ENCODE peak calls at places on chromosomes 11 and 22, in ten cellular contexts. D is stimulated activated CD8-positive, alpha-beta memory T cell treated with anti-CD3 and anti-CD28 coated beads, Interleukin-7, amount 100 ng/mL, for 24 hours; P is ACHN; A is Daoy; V is nephron progenitor cell; R is ecto neural progenitor cell; L is RWPE1; O is NB4; S is pons; W is activated CD4-positive, CD25-positive, alpha-beta regulatory T cell. J is an unnamed sample.

GRCh38 chr11:97525273-97525672 is 1135.5 kb downstream of the JRKL start:
- DNase-seq in W (no peak), D (no peak), V (no peak), P (no peak), A (no peak), S (no peak), R (no peak), L (no peak), O (no peak), J (no peak)

GRCh38 chr11:63567044-63567840 is 4.1 kb upstream of the PLAAT2 start:
- DNase-seq in O (peak; percentile 61), V (no peak), P (peak; percentile 90), A (peak; percentile 89), D (no peak), W (peak; percentile 25), R (no peak), L (peak; percentile 83), S (no peak), J (no peak)

GRCh38 chr11:123253223-123253622 is 58.2 kb upstream of the CLMP start:
- DNase-seq in P (no peak), L (no peak), V (no peak), O (no peak), S (no peak), R (no peak), W (no peak), A (no peak), D (no peak), J (no peak)

GRCh38 chr22:37244114-37244921 is at the start of gene RAC2:
- DNase-seq in S (peak; percentile 24), L (peak; percentile 63), R (no peak), P (peak; percentile 80), D (peak; percentile 83), O (peak; percentile 98), V (peak; percentile 55), A (peak; percentile 92), W (peak; percentile 72), J (peak; percentile 90)

GRCh38 chr11:2782769-2783168 is 83.0 kb upstream of the KCNQ1OT1 start:
- DNase-seq in P (no peak), D (no peak), W (no peak), L (no peak), O (no peak), S (no peak), R (no peak), A (no peak), V (no peak), J (no peak)

GRCh38 chr22:46636221-46637002 is 16.2 kb downstream of the GRAMD4 start:
- DNase-seq in D (no peak), A (no peak), O (no peak), S (no peak), R (no peak), V (peak; percentile 45), W (no peak), L (no peak), P (no peak), J (no peak)

GRCh38 chr22:19772673-19773469 is 12.3 kb downstream of the TBX1 start:
- DNase-seq in P (no peak), A (no peak), R (no peak), L (no peak), D (no peak), O (peak; percentile 93), S (no peak), W (no peak), V (no peak), J (no peak)

GRCh38 chr11:95289378-95289777 is 58.4 kb upstream of the SESN3 start:
- DNase-seq in V (no peak), L (peak; percentile 89), W (no peak), R (no peak), O (no peak), P (no peak), S (no peak), A (peak; percentile 28), D (no peak), J (no peak)

GRCh38 chr11:128692750-128693578 is 908 bp upstream of the FLI1 start:
- DNase-seq in D (no peak), W (no peak), A (peak; percentile 53), S (no peak), R (peak; percentile 66), O (peak; percentile 66), L (peak; percentile 34), V (peak; percentile 51), P (no peak), J (peak; percentile 36)

GRCh38 chr11:48154162-48154561 is 62.4 kb upstream of the OR4B1 start:
- DNase-seq in A (no peak), V (no peak), W (no peak), D (no peak), S (no peak), O (no peak), L (peak; percentile 19), P (no peak), R (no peak), J (no peak)

GRCh38 chr11:80024119-80024518 is 583.3 kb upstream of the TENM4 start:
- DNase-seq in V (no peak), L (peak; percentile 4), O (no peak), R (no peak), W (no peak), S (no peak), P (no peak), A (no peak), D (no peak), J (no peak)

GRCh38 chr11:280762-281485 is 2.7 kb downstream of the NLRP6 start:
- DNase-seq in S (no peak), O (no peak), P (no peak), R (peak; percentile 36), A (no peak), V (no peak), W (no peak), D (no peak), L (no peak), J (no peak)

GRCh38 chr11:113603277-113604059 is 102.6 kb downstream of the TMPRSS5 start:
- DNase-seq in L (no peak), W (no peak), P (no peak), D (no peak), V (no peak), S (peak; percentile 74), A (no peak), R (no peak), O (no peak), J (no peak)

GRCh38 chr11:34619062-34619516 is 1.8 kb upstream of the EHF start:
- DNase-seq in D (no peak), V (no peak), L (no peak), A (no peak), P (no peak), W (no peak), O (no peak), R (no peak), S (no peak), J (no peak)

GRCh38 chr11:59802639-59803176 is 7.9 kb downstream of the MRPL16 start:
- DNase-seq in P (peak; percentile 51), O (peak; percentile 68), D (no peak), W (no peak), V (no peak), S (peak; percentile 88), R (no peak), A (peak; percentile 40), L (peak; percentile 43), J (peak; percentile 63)

GRCh38 chr22:38713921-38714320 is 8.2 kb downstream of the GTPBP1 start:
- DNase-seq in P (no peak), D (no peak), W (no peak), A (no peak), S (no peak), L (no peak), V (no peak), O (no peak), R (no peak), J (no peak)

GRCh38 chr22:22877523-22878210 is 9.9 kb upstream of the IGLL5 start:
- DNase-seq in P (peak; percentile 59), S (peak; percentile 36), V (peak; percentile 83), W (peak; percentile 43), O (peak; percentile 73), D (peak; percentile 65), A (peak; percentile 65), L (peak; percentile 30), R (peak; percentile 85), J (peak; percentile 31)

GRCh38 chr22:20113551-20114310 is 2.2 kb upstream of the RANBP1 start:
- DNase-seq in R (no peak), D (no peak), V (no peak), S (no peak), O (no peak), A (no peak), W (no peak), P (no peak), L (no peak), J (no peak)

GRCh38 chr11:47907499-47907898 is 59.3 kb upstream of the NUP160 start:
- DNase-seq in W (no peak), D (no peak), R (no peak), P (no peak), S (no peak), O (no peak), A (peak; percentile 28), V (no peak), L (no peak), J (no peak)

GRCh38 chr11:37857726-37858125 is 1259.7 kb upstream of the RAG2 start:
- DNase-seq in O (no peak), R (no peak), W (no peak), L (no peak), V (no peak), D (no peak), S (no peak), P (no peak), A (no peak), J (no peak)

GRCh38 chr11:16741473-16741872 is 3.0 kb downstream of the C11orf58 start:
- DNase-seq in A (no peak), S (no peak), P (no peak), D (no peak), O (no peak), L (no peak), R (no peak), V (no peak), W (no peak), J (no peak)

GRCh38 chr22:38924197-38924952 is 33.0 kb upstream of the APOBEC3A start:
- DNase-seq in P (peak; percentile 93), V (no peak), O (no peak), S (peak; percentile 55), A (peak; percentile 90), W (no peak), D (no peak), R (no peak), L (peak; percentile 41), J (no peak)

GRCh38 chr11:130522284-130522961 is 74.0 kb downstream of the ADAMTS15 start:
- DNase-seq in R (peak; percentile 77), S (peak; percentile 38), O (no peak), L (peak; percentile 90), D (no peak), V (peak; percentile 59), A (peak; percentile 91), P (peak; percentile 75), W (no peak), J (no peak)

GRCh38 chr22:30538280-30538679 is 8.3 kb downstream of the SEC14L6 start:
- DNase-seq in A (peak; percentile 64), L (no peak), W (no peak), P (peak; percentile 35), S (peak; percentile 7), R (no peak), V (no peak), O (no peak), D (no peak), J (no peak)

GRCh38 chr11:20065040-20065805 is 95.1 kb downstream of the DBX1 start:
- DNase-seq in A (no peak), V (no peak), W (no peak), D (no peak), R (no peak), O (no peak), L (no peak), S (no peak), P (no peak), J (no peak)

GRCh38 chr11:67002297-67002913 is 20.5 kb upstream of the SYT12 start:
- DNase-seq in V (no peak), L (no peak), P (no peak), R (peak; percentile 55), D (no peak), A (no peak), W (no peak), S (no peak), O (no peak), J (no peak)

GRCh38 chr11:55920537-55920936 is 6.2 kb upstream of the OR5W2 start:
- DNase-seq in P (no peak), L (no peak), V (no peak), A (no peak), D (no peak), R (no peak), O (no peak), W (no peak), S (no peak), J (no peak)

GRCh38 chr11:111910637-111911562 is 670 bp downstream of the CRYAB start:
- DNase-seq in P (no peak), L (no peak), R (no peak), V (no peak), A (no peak), S (peak; percentile 98), W (no peak), O (no peak), D (no peak), J (no peak)